ENCODE peak calls at places on chromosome 17, in six cellular contexts. Q, F, Z, N, V and H are unnamed samples.

GRCh38 chr17:44607836-44608690 is 48.2 kb upstream of the MEIOC start:
- DNase-seq in Q (no peak), F (no peak), Z (no peak), N (no peak), V (no peak), H (no peak)

GRCh38 chr17:3873862-3874261 is 19.0 kb downstream of the CAMKK1 start:
- DNase-seq in Q (no peak), F (no peak), Z (no peak), N (no peak), V (no peak), H (no peak)

GRCh38 chr17:77475012-77475976 is 334.5 kb downstream of the SEC14L1 start:
- DNase-seq in Q (no peak), F (no peak), Z (peak), N (no peak), V (no peak), H (no peak)

GRCh38 chr17:76480676-76481075 is 13.3 kb downstream of the AANAT start:
- DNase-seq in Q (no peak), F (no peak), Z (no peak), N (no peak), V (no peak), H (no peak)

GRCh38 chr17:40430272-40431230 is 12.7 kb upstream of the IGFBP4 start:
- DNase-seq in Q (no peak), F (no peak), Z (no peak), N (no peak), V (no peak), H (no peak)

GRCh38 chr17:17088511-17089205 is 46.4 kb downstream of the MPRIP start:
- DNase-seq in Q (no peak), F (no peak), Z (no peak), N (no peak), V (no peak), H (no peak)

GRCh38 chr17:75240394-75241142 is 20.8 kb downstream of the GGA3 start:
- DNase-seq in Q (peak), F (no peak), Z (peak), N (no peak), V (no peak), H (no peak)

GRCh38 chr17:41494524-41494923 is 4.8 kb upstream of the KRT36 start:
- DNase-seq in Q (no peak), F (no peak), Z (peak), N (no peak), V (no peak), H (no peak)

GRCh38 chr17:67717192-67717623 is 528 bp upstream of the NOL11 start:
- DNase-seq in Q (no peak), F (peak), Z (no peak), N (no peak), V (no peak), H (no peak)

GRCh38 chr17:80868022-80868609 is 123.5 kb upstream of the CHMP6 start:
- DNase-seq in Q (no peak), F (no peak), Z (no peak), N (no peak), V (no peak), H (no peak)

GRCh38 chr17:76697702-76698465 is 12.9 kb downstream of the MXRA7 start:
- DNase-seq in Q (peak), F (no peak), Z (no peak), N (no peak), V (no peak), H (no peak)

GRCh38 chr17:65557349-65558310 is 3.8 kb downstream of the AXIN2 start:
- DNase-seq in Q (no peak), F (no peak), Z (peak), N (no peak), V (no peak), H (no peak)

GRCh38 chr17:20266806-20267458 is 200.4 kb downstream of the LGALS9B start:
- DNase-seq in Q (peak), F (no peak), Z (peak), N (no peak), V (no peak), H (no peak)

GRCh38 chr17:45955326-45955725 is 43.7 kb upstream of the STH start:
- DNase-seq in Q (no peak), F (no peak), Z (no peak), N (no peak), V (no peak), H (no peak)

GRCh38 chr17:80281516-80281915 is 20.9 kb downstream of the RNF213 start:
- DNase-seq in Q (no peak), F (no peak), Z (no peak), N (no peak), V (no peak), H (no peak)

GRCh38 chr17:4541041-4541327 is 14.2 kb downstream of the MYBBP1A start:
- DNase-seq in Q (no peak), F (no peak), Z (no peak), N (no peak), V (no peak), H (no peak)

GRCh38 chr17:55348749-55349354 is 72.8 kb downstream of the MMD start:
- DNase-seq in Q (no peak), F (peak), Z (peak), N (peak), V (peak), H (peak)

GRCh38 chr17:83202002-83203000 is 122.9 kb downstream of the METRNL start:
- DNase-seq in Q (no peak), F (no peak), Z (no peak), N (no peak), V (no peak), H (peak)

GRCh38 chr17:4949321-4950074 is 1.2 kb upstream of the PFN1 start:
- DNase-seq in Q (no peak), F (peak), Z (peak), N (peak), V (peak), H (peak)

GRCh38 chr17:41516828-41517283 is 1.8 kb downstream of the KRT15 start:
- DNase-seq in Q (no peak), F (no peak), Z (no peak), N (no peak), V (no peak), H (no peak)

GRCh38 chr17:2885751-2886150 is 89.5 kb downstream of the RAP1GAP2 start:
- DNase-seq in Q (no peak), F (no peak), Z (no peak), N (no peak), V (no peak), H (no peak)

GRCh38 chr17:30921544-30922196 is at the start of gene ADAP2:
- DNase-seq in Q (no peak), F (peak), Z (peak), N (peak), V (no peak), H (peak)

GRCh38 chr17:63579633-63580032 is 21.1 kb upstream of the TACO1 start:
- DNase-seq in Q (peak), F (no peak), Z (no peak), N (no peak), V (no peak), H (no peak)

GRCh38 chr17:43905985-43906852 is 1.1 kb downstream of the MPP2 start:
- DNase-seq in Q (peak), F (peak), Z (peak), N (peak), V (peak), H (peak)

GRCh38 chr17:8664426-8665105 is 34.0 kb upstream of the MYH10 start:
- DNase-seq in Q (no peak), F (no peak), Z (no peak), N (no peak), V (no peak), H (no peak)

GRCh38 chr17:66633322-66633965 is 201.5 kb upstream of the CACNG5 start:
- DNase-seq in Q (no peak), F (no peak), Z (peak), N (no peak), V (no peak), H (no peak)

GRCh38 chr17:44919885-44920564 is 4.7 kb upstream of the GFAP start:
- DNase-seq in Q (peak), F (peak), Z (peak), N (peak), V (peak), H (peak)

GRCh38 chr17:66799839-66800537 is 34.9 kb upstream of the CACNG5 start:
- DNase-seq in Q (no peak), F (no peak), Z (no peak), N (no peak), V (no peak), H (no peak)

GRCh38 chr17:39979865-39980401 is 674 bp upstream of the PSMD3 start:
- DNase-seq in Q (no peak), F (no peak), Z (peak), N (no peak), V (no peak), H (no peak)

GRCh38 chr17:4786111-4786491 is at the start of gene VMO1:
- DNase-seq in Q (no peak), F (no peak), Z (peak), N (no peak), V (no peak), H (peak)

GRCh38 chr17:688100-688989 is 26.3 kb downstream of the VPS53 start:
- DNase-seq in Q (no peak), F (no peak), Z (peak), N (no peak), V (no peak), H (no peak)

GRCh38 chr17:57305329-57305728 is 49.0 kb downstream of the MSI2 start:
- DNase-seq in Q (no peak), F (no peak), Z (no peak), N (no peak), V (no peak), H (no peak)

GRCh38 chr17:83155128-83156081 is 76.0 kb downstream of the METRNL start:
- DNase-seq in Q (no peak), F (no peak), Z (peak), N (peak), V (no peak), H (no peak)

GRCh38 chr17:37488009-37488604 is 1.6 kb upstream of the DUSP14 start:
- DNase-seq in Q (peak), F (no peak), Z (peak), N (peak), V (no peak), H (no peak)